ENCODE peak calls at places on chromosomes 4 and X, in five cellular contexts. E, N, A, O and U are unnamed samples.

GRCh38 chr4:52989865-52990264 is 127.7 kb downstream of the RASL11B start:
- DNase-seq in E (no peak), O (no peak), A (no peak), N (no peak), U (no peak)

GRCh38 chrX:281166-281999 is at the start of gene PLCXD1:
- DNase-seq in O (no peak), N (peak; percentile 97), A (peak; percentile 87), E (no peak), U (no peak)

GRCh38 chr4:47084795-47085194 is 53.4 kb downstream of the GABRB1 start:
- DNase-seq in N (no peak), E (no peak), A (no peak), O (no peak), U (no peak)

GRCh38 chr4:8084031-8084660 is 74.5 kb downstream of the ABLIM2 start:
- DNase-seq in O (no peak), E (no peak), A (no peak), N (no peak), U (no peak)

GRCh38 chr4:31461425-31461824 is 741.3 kb downstream of the PCDH7 start:
- DNase-seq in N (no peak), A (no peak), E (no peak), O (peak; percentile 84), U (peak; percentile 48)

GRCh38 chr4:83947811-83948210 is 411.9 kb downstream of the GPAT3 start:
- DNase-seq in E (no peak), N (no peak), O (no peak), A (peak; percentile 59), U (no peak)

GRCh38 chrX:143669395-143669794 is 33.5 kb upstream of the SLITRK4 start:
- DNase-seq in A (no peak), O (peak; percentile 12), E (no peak), N (no peak), U (no peak)

GRCh38 chrX:124804962-124805361 is 458.6 kb downstream of the SH2D1A start:
- DNase-seq in N (no peak), O (no peak), E (no peak), A (no peak), U (no peak)

GRCh38 chr4:180059216-180059881 is 2183.9 kb upstream of the TENM3 start:
- DNase-seq in A (peak; percentile 71), E (no peak), O (no peak), N (peak; percentile 47), U (no peak)

GRCh38 chr4:1202526-1203378 is 30.4 kb upstream of the SPON2 start:
- DNase-seq in O (no peak), N (no peak), E (no peak), A (no peak), U (no peak)

GRCh38 chr4:107071108-107071507 is 35.0 kb upstream of the DKK2 start:
- DNase-seq in O (peak; percentile 15), A (no peak), E (no peak), N (no peak), U (no peak)

GRCh38 chrX:11423362-11423818 is 130.2 kb downstream of the AMELX start:
- DNase-seq in A (no peak), E (no peak), N (no peak), O (peak; percentile 7), U (no peak)

GRCh38 chrX:3651272-3651671 is 62.2 kb downstream of the PRKX start:
- DNase-seq in N (no peak), O (peak; percentile 19), A (no peak), E (no peak), U (no peak)

GRCh38 chrX:127085939-127086338 is 266.4 kb downstream of the PRR32 start:
- DNase-seq in A (no peak), O (no peak), N (no peak), E (no peak), U (no peak)

GRCh38 chr4:7224001-7224400 is 31.7 kb downstream of the SORCS2 start:
- DNase-seq in O (no peak), E (no peak), A (no peak), N (no peak), U (no peak)

GRCh38 chrX:146056511-146057081 is 239.0 kb downstream of the SLITRK2 start:
- DNase-seq in E (no peak), N (no peak), A (no peak), O (no peak), U (no peak)

GRCh38 chrX:2348225-2348624 is 152.6 kb downstream of the DHRSX start:
- DNase-seq in A (peak; percentile 57), N (no peak), E (no peak), O (no peak), U (no peak)

GRCh38 chr4:109795059-109795458 is 6.7 kb downstream of the CFI start:
- DNase-seq in O (no peak), E (no peak), A (no peak), N (no peak), U (no peak)

GRCh38 chr4:55458164-55458563 is 62.4 kb downstream of the TMEM165 start:
- DNase-seq in A (no peak), E (no peak), N (no peak), O (no peak), U (no peak)

GRCh38 chr4:126630171-126630570 is 1002.6 kb upstream of the INTU start:
- DNase-seq in E (no peak), N (no peak), O (no peak), A (no peak), U (no peak)

GRCh38 chr4:87052615-87053014 is 117.8 kb downstream of the AFF1 start:
- DNase-seq in O (no peak), A (no peak), E (no peak), N (no peak), U (no peak)

GRCh38 chr4:34619531-34620109 is 1624.7 kb downstream of the ARAP2 start:
- DNase-seq in A (no peak), O (peak; percentile 17), E (no peak), N (no peak), U (no peak)

GRCh38 chrX:147803948-147804347 is 107.8 kb upstream of the FMR1 start:
- DNase-seq in O (peak; percentile 3), N (no peak), A (no peak), E (no peak), U (no peak)

GRCh38 chrX:122591546-122591945 is 592.5 kb upstream of the GRIA3 start:
- DNase-seq in E (no peak), O (no peak), N (no peak), A (no peak), U (no peak)

GRCh38 chr4:113260671-113261070 is 211.2 kb downstream of the ANK2 start:
- DNase-seq in N (no peak), A (no peak), E (no peak), O (no peak), U (no peak)

GRCh38 chr4:8202526-8203375 is 3.7 kb downstream of the SH3TC1 start:
- DNase-seq in N (no peak), A (no peak), O (no peak), E (no peak), U (no peak)

GRCh38 chr4:151658959-151659593 is 101.7 kb downstream of the GATB start:
- DNase-seq in O (no peak), E (no peak), N (no peak), A (no peak), U (no peak)

GRCh38 chr4:139808381-139809206 is 143.0 kb downstream of the MGST2 start:
- DNase-seq in A (no peak), N (no peak), O (no peak), E (no peak), U (no peak)

GRCh38 chrX:8374041-8374825 is 90.4 kb upstream of the VCX3B start:
- DNase-seq in A (no peak), O (peak; percentile 30), E (no peak), N (no peak), U (no peak)

GRCh38 chr4:76758290-76758882 is 139.6 kb downstream of the SOWAHB start:
- DNase-seq in E (no peak), A (no peak), N (no peak), O (peak; percentile 50), U (no peak)

GRCh38 chr4:42152507-42153504 is at the start of gene BEND4:
- DNase-seq in N (peak; percentile 37), E (no peak), O (no peak), A (no peak), U (no peak)

GRCh38 chrX:107826286-107827136 is 845 bp downstream of the MID2 start:
- DNase-seq in O (peak; percentile 36), A (peak; percentile 60), N (peak; percentile 38), E (peak; percentile 26), U (no peak)

GRCh38 chr4:135838889-135839288 is 1637.3 kb upstream of the PABPC4L start:
- DNase-seq in O (peak; percentile 4), N (peak; percentile 55), E (no peak), A (no peak), U (no peak)

GRCh38 chr4:72341432-72341820 is 227.6 kb downstream of the ADAMTS3 start:
- DNase-seq in E (no peak), O (no peak), N (no peak), A (no peak), U (no peak)

GRCh38 chrX:85620466-85620865 is 241.0 kb upstream of the POF1B start:
- DNase-seq in O (no peak), A (no peak), N (no peak), E (no peak), U (no peak)

GRCh38 chrX:69324851-69325250 is 159.6 kb upstream of the PJA1 start:
- DNase-seq in O (no peak), A (no peak), E (no peak), N (no peak), U (no peak)